ENCODE peak calls at places on chromosomes 1 and 21, in seven cellular contexts. C is foreskin fibroblast, E is HL-60, L is IMR-90, V is ovary, K is astrocyte of the spinal cord, Q is psoas muscle. H is an unnamed sample.

GRCh38 chr1:161486806-161487482 is 18.3 kb upstream of the FCGR2A start:
- DNase-seq in Q (no peak), E (peak), V (no peak), K (peak), C (peak), L (peak), H (no peak)

GRCh38 chr21:26846036-26846931 is 1.1 kb upstream of the ADAMTS1 start:
- DNase-seq in C (peak), L (peak), E (no peak), Q (peak), K (peak), V (peak), H (peak)

GRCh38 chr1:109821221-109821669 is 57.5 kb upstream of the EPS8L3 start:
- DNase-seq in C (peak), V (no peak), Q (peak), K (peak), L (peak), E (peak), H (peak)

GRCh38 chr1:119141020-119141424 is 569 bp upstream of the WARS2 start:
- DNase-seq in E (peak), K (no peak), C (peak), L (no peak), V (peak), Q (peak), H (peak)

GRCh38 chr1:21878009-21878809 is 58.9 kb downstream of the HSPG2 start:
- DNase-seq in K (no peak), E (no peak), V (no peak), L (no peak), C (no peak), Q (no peak), H (no peak)

GRCh38 chr1:83641206-83641658 is 357.7 kb downstream of the TTLL7 start:
- DNase-seq in E (no peak), Q (no peak), K (peak), V (no peak), L (no peak), C (peak), H (no peak)

GRCh38 chr1:175757381-175758015 is 14.1 kb upstream of the TNR start:
- DNase-seq in K (no peak), E (peak), Q (no peak), V (no peak), C (no peak), L (no peak), H (no peak)

GRCh38 chr1:30138891-30139290 is 584.5 kb downstream of the MATN1 start:
- DNase-seq in C (no peak), E (no peak), L (no peak), K (no peak), V (no peak), Q (no peak), H (no peak)

GRCh38 chr1:81128079-81128478 is 672.7 kb upstream of the ADGRL2 start:
- DNase-seq in L (no peak), K (no peak), Q (no peak), V (no peak), E (no peak), C (no peak), H (no peak)

GRCh38 chr1:119080586-119080985 is 59.9 kb downstream of the WARS2 start:
- DNase-seq in E (no peak), K (peak), V (peak), C (peak), L (peak), Q (peak), H (no peak)

GRCh38 chr1:192459467-192459866 is 116.1 kb upstream of the RGS1 start:
- DNase-seq in C (no peak), L (no peak), V (no peak), Q (no peak), E (no peak), K (no peak), H (no peak)

GRCh38 chr1:150102986-150103385 is 35.4 kb downstream of the VPS45 start:
- DNase-seq in E (no peak), Q (no peak), L (no peak), C (no peak), V (no peak), K (no peak), H (no peak)

GRCh38 chr21:40622531-40622930 is 224.4 kb downstream of the DSCAM start:
- DNase-seq in E (no peak), K (no peak), C (no peak), V (no peak), L (no peak), Q (no peak), H (no peak)

GRCh38 chr1:85047472-85048295 is 616 bp downstream of the MCOLN3 start:
- DNase-seq in L (no peak), Q (peak), C (peak), K (no peak), V (peak), E (no peak), H (peak)

GRCh38 chr1:180643693-180644092 is 11.9 kb downstream of the XPR1 start:
- DNase-seq in K (peak), V (no peak), Q (no peak), E (no peak), L (peak), C (peak), H (no peak)

GRCh38 chr1:42035205-42035829 is 116.6 kb upstream of the HIVEP3 start:
- DNase-seq in Q (peak), C (peak), K (peak), V (peak), E (no peak), L (peak), H (peak)

GRCh38 chr1:205541161-205541886 is 36.9 kb downstream of the CDK18 start:
- DNase-seq in Q (no peak), C (no peak), K (no peak), V (no peak), E (no peak), L (no peak), H (no peak)

GRCh38 chr1:167455786-167456446 is 62.4 kb downstream of the CD247 start:
- DNase-seq in K (no peak), L (no peak), V (peak), C (peak), E (no peak), Q (no peak), H (no peak)

GRCh38 chr1:201714542-201715276 is 114.2 kb upstream of the IPO9 start:
- DNase-seq in Q (peak), C (peak), K (peak), V (peak), E (peak), L (peak), H (peak)

GRCh38 chr1:156493154-156493631 is 7.4 kb downstream of the MEF2D start:
- DNase-seq in L (no peak), V (no peak), Q (no peak), E (peak), C (no peak), K (no peak), H (no peak)

GRCh38 chr1:37661401-37661800 is 26.7 kb upstream of the RSPO1 start:
- DNase-seq in C (no peak), Q (no peak), L (peak), K (no peak), V (no peak), E (no peak), H (no peak)

GRCh38 chr1:8409107-8409506 is 91.2 kb downstream of the SLC45A1 start:
- DNase-seq in L (peak), V (no peak), E (no peak), K (peak), Q (no peak), C (peak), H (no peak)

GRCh38 chr1:220879090-220879508 is at the start of gene HLX:
- DNase-seq in K (peak), C (peak), V (peak), L (peak), Q (peak), E (peak), H (peak)

GRCh38 chr1:151626740-151627139 is 14.9 kb downstream of the SNX27 start:
- DNase-seq in V (no peak), Q (no peak), K (no peak), E (no peak), C (no peak), L (no peak), H (no peak)

GRCh38 chr1:212977781-212978645 is 27.7 kb downstream of the VASH2 start:
- DNase-seq in V (no peak), L (peak), C (no peak), K (peak), Q (no peak), E (no peak), H (no peak)

GRCh38 chr1:153945131-153945794 is 1.3 kb downstream of the DENND4B start:
- DNase-seq in L (peak), V (peak), E (peak), Q (peak), C (peak), K (peak), H (peak)

GRCh38 chr21:35503646-35504045 is 454.5 kb upstream of the RUNX1 start:
- DNase-seq in C (peak), V (no peak), K (peak), E (no peak), Q (no peak), L (peak), H (no peak)

GRCh38 chr21:27796106-27796505 is 829.2 kb upstream of the ADAMTS5 start:
- DNase-seq in E (no peak), K (peak), L (peak), C (peak), Q (no peak), V (no peak), H (no peak)

GRCh38 chr1:42240964-42241755 is 76.6 kb upstream of the GUCA2A start:
- DNase-seq in K (peak), L (peak), C (no peak), Q (no peak), E (no peak), V (no peak), H (no peak)

GRCh38 chr1:227805606-227806197 is 9.8 kb upstream of the PRSS38 start:
- DNase-seq in K (peak), Q (no peak), V (no peak), L (peak), C (peak), E (no peak), H (no peak)

GRCh38 chr1:206753141-206753540 is 17.4 kb upstream of the IL19 start:
- DNase-seq in E (peak), C (peak), K (peak), V (no peak), L (peak), Q (no peak), H (no peak)

GRCh38 chr1:91730781-91731732 is 154.9 kb downstream of the TGFBR3 start:
- DNase-seq in C (peak), Q (peak), K (peak), L (peak), V (peak), E (peak), H (peak)

GRCh38 chr1:155127105-155127671 is 488 bp upstream of the EFNA1 start:
- DNase-seq in K (peak), V (peak), E (no peak), L (peak), C (peak), Q (peak), H (peak)

GRCh38 chr1:30986755-30987154 is 78.2 kb upstream of the SDC3 start:
- DNase-seq in K (no peak), E (no peak), Q (no peak), C (no peak), V (no peak), L (no peak), H (no peak)

GRCh38 chr1:153509729-153510354 is 25.9 kb downstream of the S100A6 start:
- DNase-seq in Q (no peak), K (peak), V (no peak), E (peak), C (peak), L (no peak), H (peak)

GRCh38 chr1:92544756-92545165 is 58.0 kb upstream of the GFI1 start:
- DNase-seq in V (no peak), C (no peak), Q (no peak), E (peak), K (no peak), L (peak), H (no peak)

DNA sequence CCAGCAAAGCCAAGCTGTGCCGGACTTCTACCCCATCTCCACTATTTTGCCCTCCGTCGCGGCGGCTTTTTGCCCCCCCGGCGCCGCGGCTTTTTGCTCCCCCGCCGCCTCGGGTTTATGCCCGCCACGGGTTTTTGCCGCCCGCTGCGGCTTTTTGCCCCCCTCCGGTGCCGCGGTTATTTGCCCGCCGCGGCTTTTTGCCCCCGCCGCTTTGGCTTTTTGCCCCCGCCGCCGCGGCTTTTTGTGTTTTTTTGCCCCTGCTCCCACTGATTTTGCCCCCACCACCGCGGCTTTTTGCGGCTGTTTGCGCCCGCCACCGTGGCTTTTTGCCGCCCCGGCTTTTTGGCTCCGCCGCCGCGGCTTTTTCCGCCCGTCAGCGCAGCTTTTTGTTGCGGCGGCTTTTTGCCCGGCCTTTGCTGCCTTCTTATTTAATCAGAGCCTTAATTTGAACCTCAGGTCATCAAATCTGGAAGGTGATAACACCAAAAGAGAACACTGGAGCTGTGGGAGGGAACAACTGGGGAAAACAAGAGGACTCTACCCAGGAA is 106.0 kb downstream of the TPTE start:
- DNase-seq in E (no peak), K (no peak), V (no peak), L (no peak), C (no peak), Q (no peak), H (no peak)
- H3K4me3 ChIP-seq in E (no peak), K (no peak), V (no peak), L (no peak), C (no peak), Q (no peak), H (no peak)

DNA sequence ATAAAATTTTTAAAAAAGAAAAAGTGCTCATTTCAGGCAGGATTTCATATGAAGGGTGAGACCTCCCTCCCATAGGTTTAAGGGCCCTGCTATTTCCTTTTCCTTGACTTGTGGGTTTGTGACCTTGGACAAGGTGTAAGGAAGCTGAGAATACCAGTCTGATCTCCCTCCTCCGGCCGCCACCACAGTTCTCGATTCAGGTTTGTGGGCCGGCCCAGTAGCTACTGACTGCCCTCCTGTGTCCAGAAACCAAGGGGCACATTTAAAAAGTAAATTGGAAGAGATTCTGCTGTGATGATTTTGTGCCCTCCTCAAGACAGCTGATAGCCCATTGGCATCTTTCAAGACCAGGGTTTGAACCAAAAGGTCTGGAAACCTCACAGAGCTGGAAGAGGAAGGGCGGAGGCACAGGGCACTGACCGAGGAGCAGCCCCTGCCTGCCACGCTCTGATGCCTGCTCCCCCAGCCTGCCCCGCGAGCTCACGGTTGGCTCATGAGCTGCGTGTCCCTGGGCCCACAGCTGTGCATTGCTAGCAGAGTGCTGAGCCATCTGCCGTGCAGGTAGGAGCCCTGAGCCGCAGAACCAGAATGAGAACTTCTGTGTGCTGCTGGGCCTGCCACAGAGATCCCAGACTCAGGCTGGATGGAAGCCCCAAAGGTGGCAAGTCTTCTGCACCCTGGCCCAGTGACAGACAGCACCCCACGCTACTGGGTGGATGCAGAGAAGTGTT is 348.7 kb downstream of the NPHP4 start:
- DNase-seq in C (no peak), V (no peak), K (no peak), E (no peak), L (no peak), Q (no peak), H (no peak)
- H3K4me3 ChIP-seq in C (no peak), V (no peak), K (no peak), E (no peak), L (no peak), Q (no peak), H (no peak)

DNA sequence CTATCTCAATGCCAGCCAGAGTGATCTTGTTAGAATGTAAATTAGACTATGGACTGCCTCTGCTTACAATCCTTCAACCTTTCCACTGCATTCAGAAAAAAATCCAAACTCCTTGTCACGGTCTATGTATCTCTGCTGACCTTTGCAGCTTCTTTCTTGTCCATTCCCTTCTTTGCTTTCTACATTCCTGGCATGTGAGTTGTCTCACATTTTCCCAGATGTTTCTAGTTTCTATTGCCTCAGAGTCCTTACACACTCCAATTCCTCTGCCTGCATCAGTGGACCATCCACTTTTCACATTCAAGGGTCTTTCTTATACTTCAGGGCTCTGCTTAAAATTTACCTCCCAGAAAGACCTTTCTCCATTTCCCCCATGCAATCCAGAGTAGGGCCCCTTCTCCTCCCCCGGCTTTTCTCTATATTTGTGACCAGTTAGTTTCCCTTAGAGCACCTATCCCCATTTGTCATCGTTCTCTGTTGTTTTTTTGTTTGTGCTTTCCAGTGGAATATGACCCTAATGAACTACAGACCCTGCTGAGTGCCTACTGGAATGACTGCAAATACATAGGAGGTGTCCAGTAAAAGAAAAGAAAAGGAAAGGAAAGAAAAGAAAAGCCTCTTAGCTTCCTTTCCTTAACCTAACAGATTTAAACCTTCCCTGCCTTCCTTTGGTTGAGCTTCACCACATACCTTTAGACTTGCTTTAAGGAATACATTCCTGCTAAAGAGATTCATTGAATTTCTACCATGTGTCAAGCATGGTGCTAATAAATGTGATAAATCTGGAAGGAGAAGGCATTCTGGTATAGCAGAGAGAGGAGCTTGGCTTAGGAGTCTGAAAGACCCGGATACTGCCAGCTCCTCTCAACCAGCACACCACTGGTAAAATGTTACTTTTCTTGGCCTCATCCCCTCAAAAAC is 102.0 kb downstream of the DIRAS3 start:
- DNase-seq in C (peak), V (no peak), E (no peak), Q (no peak), L (peak), K (peak), H (no peak)
- H3K4me3 ChIP-seq in C (no peak), V (no peak), E (no peak), Q (no peak), L (no peak), K (no peak), H (no peak)

GRCh38 chr1:61953076-61953789 is 211.0 kb downstream of the PATJ start:
- DNase-seq in L (no peak), C (no peak), Q (no peak), K (peak), E (no peak), V (no peak), H (no peak)
- H3K4me3 ChIP-seq in L (no peak), C (no peak), Q (no peak), K (no peak), E (no peak), V (no peak), H (no peak)

GRCh38 chr1:6499318-6499717 is 7.9 kb upstream of the PLEKHG5 start:
- DNase-seq in E (no peak), Q (no peak), V (no peak), L (no peak), C (no peak), K (no peak), H (no peak)

GRCh38 chr1:6497215-6497866 is 5.9 kb upstream of the PLEKHG5 start:
- DNase-seq in C (peak), Q (no peak), E (no peak), V (peak), K (no peak), L (no peak), H (no peak)

GRCh38 chr1:6496890-6497214 is 5.4 kb upstream of the PLEKHG5 start:
- DNase-seq in Q (no peak), L (no peak), V (no peak), E (no peak), C (no peak), K (no peak), H (no peak)

GRCh38 chr1:6498576-6499111 is 7.2 kb upstream of the PLEKHG5 start:
- DNase-seq in Q (no peak), L (no peak), C (peak), V (no peak), K (no peak), E (no peak), H (no peak)

GRCh38 chr1:6497867-6498575 is 6.6 kb upstream of the PLEKHG5 start:
- DNase-seq in C (no peak), V (no peak), E (no peak), L (no peak), K (no peak), Q (no peak), H (no peak)
- H3K4me3 ChIP-seq in C (peak), V (peak), E (no peak), L (peak), K (peak), Q (peak), H (peak)

DNA sequence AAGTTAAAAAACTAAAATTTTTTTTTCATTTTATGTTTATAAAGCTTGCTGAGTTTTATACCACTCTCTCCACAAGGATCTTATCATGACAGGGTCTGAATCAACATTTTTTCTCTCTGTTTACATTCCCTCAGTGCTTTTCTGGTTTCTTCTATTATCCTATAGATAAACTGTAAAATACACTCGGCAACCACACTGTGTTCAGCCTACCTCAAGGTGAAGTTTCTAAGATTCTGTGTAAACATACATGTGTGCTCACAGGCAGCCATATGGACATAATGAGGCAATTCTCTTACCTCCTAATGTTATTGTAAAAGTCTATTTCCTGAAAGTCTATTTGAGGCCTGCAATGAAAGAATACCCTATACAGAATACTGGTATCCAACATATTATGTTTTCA is 114.6 kb downstream of the NTPCR start:
- DNase-seq in C (no peak), E (no peak), L (peak), Q (no peak), V (no peak), K (no peak), H (no peak)
- H3K4me3 ChIP-seq in C (no peak), E (no peak), L (no peak), Q (no peak), V (no peak), K (no peak), H (no peak)

GRCh38 chr1:64366821-64367220 is 103.1 kb upstream of the CACHD1 start:
- DNase-seq in V (no peak), E (no peak), L (no peak), K (no peak), Q (no peak), C (no peak), H (no peak)

GRCh38 chr1:64363616-64364015 is 106.3 kb upstream of the CACHD1 start:
- DNase-seq in C (no peak), V (no peak), Q (no peak), K (no peak), L (no peak), E (no peak), H (no peak)

GRCh38 chr1:64357376-64357775 is 112.6 kb upstream of the CACHD1 start:
- DNase-seq in E (no peak), V (no peak), Q (no peak), K (no peak), C (no peak), L (no peak), H (no peak)

GRCh38 chr1:64361974-64362373 is 108.0 kb upstream of the CACHD1 start:
- DNase-seq in V (no peak), K (no peak), L (no peak), Q (no peak), C (no peak), E (no peak), H (no peak)

GRCh38 chr1:64363116-64363515 is 106.8 kb upstream of the CACHD1 start:
- DNase-seq in K (no peak), E (no peak), C (no peak), Q (no peak), L (no peak), V (no peak), H (no peak)
- H3K4me3 ChIP-seq in K (no peak), E (no peak), C (no peak), Q (no peak), L (no peak), V (no peak), H (no peak)

H was measured in lung.